ENCODE peak calls at places on chromosomes 13 and 19, in nine cellular contexts. One of them, this sample, is unnamed.

GRCh38 chr13:99062593-99062992 is 84.7 kb upstream of the DOCK9 start:
- DNase-seq in lung: no peak
- DNase-seq in IMR-90: peak; percentile 30
- DNase-seq in body of pancreas: no peak
- DNase-seq in heart left ventricle: peak; percentile 59
- DNase-seq in left ventricle myocardium inferior: peak; percentile 30
- DNase-seq in uterus: peak; percentile 57
- DNase-seq in naive thymus-derived CD4-positive, alpha-beta T cell: no peak
- DNase-seq in neural progenitor cell: no peak
- DNase-seq in this sample: no peak

GRCh38 chr19:48799358-48800300 is 11.2 kb downstream of the BCAT2 start:
- DNase-seq in heart left ventricle: no peak
- DNase-seq in body of pancreas: no peak
- DNase-seq in left ventricle myocardium inferior: no peak
- DNase-seq in IMR-90: no peak
- DNase-seq in naive thymus-derived CD4-positive, alpha-beta T cell: no peak
- DNase-seq in lung: no peak
- DNase-seq in neural progenitor cell: no peak
- DNase-seq in uterus: no peak
- DNase-seq in this sample: no peak

GRCh38 chr13:99335603-99336002 is 28.4 kb upstream of the GPR183 start:
- DNase-seq in left ventricle myocardium inferior: no peak
- DNase-seq in neural progenitor cell: no peak
- DNase-seq in heart left ventricle: no peak
- DNase-seq in naive thymus-derived CD4-positive, alpha-beta T cell: no peak
- DNase-seq in body of pancreas: no peak
- DNase-seq in lung: no peak
- DNase-seq in uterus: no peak
- DNase-seq in IMR-90: no peak
- DNase-seq in this sample: no peak

GRCh38 chr19:50244695-50245094 is 41.3 kb downstream of the MYH14 start:
- DNase-seq in lung: no peak
- DNase-seq in body of pancreas: no peak
- DNase-seq in heart left ventricle: no peak
- DNase-seq in neural progenitor cell: no peak
- DNase-seq in naive thymus-derived CD4-positive, alpha-beta T cell: no peak
- DNase-seq in left ventricle myocardium inferior: no peak
- DNase-seq in uterus: no peak
- DNase-seq in IMR-90: no peak
- DNase-seq in this sample: no peak

GRCh38 chr19:31300406-31300805 is 48.8 kb downstream of the TSHZ3 start:
- DNase-seq in neural progenitor cell: no peak
- DNase-seq in lung: no peak
- DNase-seq in body of pancreas: no peak
- DNase-seq in uterus: no peak
- DNase-seq in heart left ventricle: no peak
- DNase-seq in IMR-90: no peak
- DNase-seq in left ventricle myocardium inferior: no peak
- DNase-seq in naive thymus-derived CD4-positive, alpha-beta T cell: no peak
- DNase-seq in this sample: no peak

GRCh38 chr13:106145997-106146864 is 389.2 kb downstream of the EFNB2 start:
- DNase-seq in heart left ventricle: no peak
- DNase-seq in left ventricle myocardium inferior: no peak
- DNase-seq in neural progenitor cell: no peak
- DNase-seq in body of pancreas: no peak
- DNase-seq in naive thymus-derived CD4-positive, alpha-beta T cell: no peak
- DNase-seq in lung: peak; percentile 32
- DNase-seq in IMR-90: no peak
- DNase-seq in uterus: no peak
- DNase-seq in this sample: peak; percentile 77

GRCh38 chr13:60230593-60230992 is 66.9 kb upstream of the DIAPH3 start:
- DNase-seq in left ventricle myocardium inferior: no peak
- DNase-seq in IMR-90: peak; percentile 1
- DNase-seq in naive thymus-derived CD4-positive, alpha-beta T cell: no peak
- DNase-seq in uterus: no peak
- DNase-seq in lung: no peak
- DNase-seq in heart left ventricle: no peak
- DNase-seq in neural progenitor cell: no peak
- DNase-seq in body of pancreas: no peak
- DNase-seq in this sample: no peak

GRCh38 chr19:47107201-47107952 is 6.2 kb downstream of the ZC3H4 start:
- DNase-seq in neural progenitor cell: no peak
- DNase-seq in uterus: no peak
- DNase-seq in IMR-90: peak; percentile 45
- DNase-seq in body of pancreas: peak; percentile 44
- DNase-seq in lung: no peak
- DNase-seq in heart left ventricle: no peak
- DNase-seq in naive thymus-derived CD4-positive, alpha-beta T cell: peak; percentile 20
- DNase-seq in left ventricle myocardium inferior: no peak
- DNase-seq in this sample: peak; percentile 89

GRCh38 chr19:12987190-12987589 is 8.1 kb upstream of the NFIX start:
- DNase-seq in lung: no peak
- DNase-seq in IMR-90: no peak
- DNase-seq in naive thymus-derived CD4-positive, alpha-beta T cell: no peak
- DNase-seq in uterus: no peak
- DNase-seq in body of pancreas: no peak
- DNase-seq in left ventricle myocardium inferior: no peak
- DNase-seq in neural progenitor cell: no peak
- DNase-seq in heart left ventricle: no peak
- DNase-seq in this sample: no peak

GRCh38 chr13:37811441-37811840 is 58.1 kb downstream of the TRPC4 start:
- DNase-seq in neural progenitor cell: no peak
- DNase-seq in uterus: no peak
- DNase-seq in lung: no peak
- DNase-seq in IMR-90: peak; percentile 7
- DNase-seq in left ventricle myocardium inferior: no peak
- DNase-seq in naive thymus-derived CD4-positive, alpha-beta T cell: no peak
- DNase-seq in body of pancreas: no peak
- DNase-seq in heart left ventricle: no peak
- DNase-seq in this sample: no peak

DNA sequence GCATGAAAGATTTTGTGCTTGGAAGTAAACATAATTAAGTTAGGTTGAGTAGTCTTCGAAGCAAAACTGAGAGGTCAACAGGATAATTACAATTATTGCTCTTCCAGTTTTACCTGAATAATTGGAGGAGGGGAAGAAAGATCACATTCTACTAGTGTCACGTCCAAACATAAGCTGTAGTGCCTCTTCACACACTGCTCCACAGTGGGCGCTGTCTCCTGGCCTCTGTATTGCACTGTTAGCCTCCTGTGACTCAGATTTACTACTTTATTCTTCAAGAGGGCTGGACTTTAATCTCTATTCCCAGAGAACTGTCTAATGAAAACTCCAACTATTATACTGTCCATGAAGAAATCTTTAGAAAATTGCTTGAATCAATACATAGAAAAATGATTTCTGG is 62.9 kb downstream of the TRPC4 start:
- DNase-seq in uterus: no peak
- DNase-seq in lung: no peak
- DNase-seq in heart left ventricle: no peak
- DNase-seq in neural progenitor cell: no peak
- DNase-seq in naive thymus-derived CD4-positive, alpha-beta T cell: no peak
- DNase-seq in left ventricle myocardium inferior: no peak
- DNase-seq in IMR-90: no peak
- DNase-seq in body of pancreas: no peak
- DNase-seq in this sample: peak; percentile 2
- H3K4me1 ChIP-seq in uterus: no peaks in the 10 kb centered on the region
- H3K4me1 ChIP-seq in lung: no peaks in the 10 kb centered on the region
- H3K4me1 ChIP-seq in heart left ventricle: no peaks in the 10 kb centered on the region
- H3K4me1 ChIP-seq in neural progenitor cell: no peaks in the 10 kb centered on the region
- H3K4me1 ChIP-seq in naive thymus-derived CD4-positive, alpha-beta T cell: no peaks in the 10 kb centered on the region
- H3K4me1 ChIP-seq in left ventricle myocardium inferior: no peaks in the 10 kb centered on the region
- H3K4me1 ChIP-seq in IMR-90: peaks cover 2% of the 10 kb centered on the region
- H3K4me1 ChIP-seq in body of pancreas: no peaks in the 10 kb centered on the region
- H3K4me1 ChIP-seq in this sample: no peaks in the 10 kb centered on the region

GRCh38 chr19:1270168-1270853 is 1.2 kb downstream of the CIRBP start:
- DNase-seq in naive thymus-derived CD4-positive, alpha-beta T cell: no peak
- DNase-seq in neural progenitor cell: no peak
- DNase-seq in IMR-90: no peak
- DNase-seq in heart left ventricle: no peak
- DNase-seq in left ventricle myocardium inferior: no peak
- DNase-seq in lung: no peak
- DNase-seq in uterus: no peak
- DNase-seq in body of pancreas: peak; percentile 58
- DNase-seq in this sample: peak; percentile 48

GRCh38 chr19:1272423-1273262 is 2.7 kb upstream of the FAM174C start:
- DNase-seq in left ventricle myocardium inferior: no peak
- DNase-seq in heart left ventricle: no peak
- DNase-seq in uterus: no peak
- DNase-seq in IMR-90: no peak
- DNase-seq in naive thymus-derived CD4-positive, alpha-beta T cell: no peak
- DNase-seq in lung: no peak
- DNase-seq in body of pancreas: no peak
- DNase-seq in neural progenitor cell: no peak
- DNase-seq in this sample: no peak

GRCh38 chr19:1273263-1274041 is 1.9 kb upstream of the FAM174C start:
- DNase-seq in left ventricle myocardium inferior: no peak
- DNase-seq in naive thymus-derived CD4-positive, alpha-beta T cell: no peak
- DNase-seq in body of pancreas: peak; percentile 20
- DNase-seq in neural progenitor cell: no peak
- DNase-seq in heart left ventricle: no peak
- DNase-seq in lung: no peak
- DNase-seq in uterus: no peak
- DNase-seq in IMR-90: no peak
- DNase-seq in this sample: no peak

GRCh38 chr19:1270854-1271527 is 1.9 kb downstream of the CIRBP start:
- DNase-seq in left ventricle myocardium inferior: no peak
- DNase-seq in uterus: no peak
- DNase-seq in IMR-90: no peak
- DNase-seq in neural progenitor cell: no peak
- DNase-seq in lung: no peak
- DNase-seq in naive thymus-derived CD4-positive, alpha-beta T cell: no peak
- DNase-seq in heart left ventricle: no peak
- DNase-seq in body of pancreas: peak; percentile 46
- DNase-seq in this sample: no peak

DNA sequence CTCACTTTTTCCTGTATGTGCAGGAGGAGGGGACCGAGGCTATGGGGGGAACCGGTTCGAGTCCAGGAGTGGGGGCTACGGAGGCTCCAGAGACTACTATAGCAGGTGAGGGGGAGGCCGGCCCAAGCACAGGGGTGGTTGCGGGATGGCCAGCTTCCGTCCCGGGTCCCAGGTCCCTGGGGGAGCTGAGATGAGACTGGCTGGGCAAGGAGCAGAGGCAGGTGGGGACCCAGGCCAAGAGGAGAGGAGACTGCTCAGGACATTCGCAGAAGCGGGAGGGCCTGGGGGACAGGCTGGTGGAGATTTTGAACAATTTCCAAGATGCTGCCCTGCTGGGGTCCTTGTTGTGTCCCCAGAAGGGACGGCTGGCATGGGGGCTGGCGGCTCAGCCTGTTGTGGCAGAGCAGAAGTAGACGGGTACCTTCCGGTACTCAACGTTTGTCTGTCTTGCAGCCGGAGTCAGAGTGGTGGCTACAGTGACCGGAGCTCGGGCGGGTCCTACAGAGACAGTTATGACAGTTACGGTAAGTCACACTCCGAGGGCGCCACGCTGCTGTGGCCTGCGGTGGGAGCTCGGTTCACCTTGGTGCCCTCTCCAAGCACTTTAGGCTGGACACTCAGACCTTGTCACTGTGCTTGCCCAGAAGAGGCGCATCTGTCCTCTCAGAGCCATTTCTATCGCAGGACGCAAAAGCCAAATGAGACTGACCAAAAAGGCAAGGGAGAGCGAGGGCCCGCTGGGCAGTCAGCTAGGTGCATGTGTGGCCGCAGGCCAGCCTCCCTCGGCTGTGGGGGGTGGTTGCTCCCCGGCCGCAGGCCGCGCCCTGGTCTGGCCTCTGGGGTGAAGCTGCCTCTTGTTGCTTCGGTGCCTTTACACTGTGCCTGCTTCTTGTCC is 2.6 kb downstream of the CIRBP start:
- DNase-seq in uterus: peak; percentile 43
- DNase-seq in left ventricle myocardium inferior: no peak
- DNase-seq in naive thymus-derived CD4-positive, alpha-beta T cell: no peak
- DNase-seq in heart left ventricle: peak; percentile 43
- DNase-seq in body of pancreas: peak; percentile 32
- DNase-seq in lung: no peak
- DNase-seq in neural progenitor cell: no peak
- DNase-seq in IMR-90: no peak
- DNase-seq in this sample: no peak
- H3K4me3 ChIP-seq in uterus: peak overlapping the region; percentile 48
- H3K4me3 ChIP-seq in left ventricle myocardium inferior: peak overlapping the region; percentile 86
- H3K4me3 ChIP-seq in naive thymus-derived CD4-positive, alpha-beta T cell: peak overlapping the region; percentile 76
- H3K4me3 ChIP-seq in heart left ventricle: peak overlapping the region; percentile 64
- H3K4me3 ChIP-seq in body of pancreas: no peak overlapping the region
- H3K4me3 ChIP-seq in lung: no peak overlapping the region
- H3K4me3 ChIP-seq in neural progenitor cell: no peak overlapping the region
- H3K4me3 ChIP-seq in IMR-90: no peak overlapping the region
- H3K4me3 ChIP-seq in this sample: no peak overlapping the region

GRCh38 chr19:41299755-41300089 is 10.2 kb upstream of the CCDC97 start:
- DNase-seq in IMR-90: peak; percentile 92
- DNase-seq in left ventricle myocardium inferior: peak; percentile 75
- DNase-seq in naive thymus-derived CD4-positive, alpha-beta T cell: peak; percentile 48
- DNase-seq in uterus: peak; percentile 51
- DNase-seq in body of pancreas: peak; percentile 48
- DNase-seq in neural progenitor cell: no peak
- DNase-seq in lung: peak; percentile 71
- DNase-seq in heart left ventricle: peak; percentile 79
- DNase-seq in this sample: no peak

GRCh38 chr19:41299046-41299754 is 10.8 kb upstream of the CCDC97 start:
- DNase-seq in left ventricle myocardium inferior: peak; percentile 55
- DNase-seq in neural progenitor cell: no peak
- DNase-seq in naive thymus-derived CD4-positive, alpha-beta T cell: no peak
- DNase-seq in uterus: no peak
- DNase-seq in heart left ventricle: peak; percentile 45
- DNase-seq in lung: no peak
- DNase-seq in body of pancreas: peak; percentile 42
- DNase-seq in IMR-90: no peak
- DNase-seq in this sample: no peak

GRCh38 chr19:41296323-41296935 is 13.5 kb upstream of the CCDC97 start:
- DNase-seq in neural progenitor cell: no peak
- DNase-seq in naive thymus-derived CD4-positive, alpha-beta T cell: no peak
- DNase-seq in lung: no peak
- DNase-seq in body of pancreas: no peak
- DNase-seq in uterus: no peak
- DNase-seq in heart left ventricle: no peak
- DNase-seq in IMR-90: no peak
- DNase-seq in left ventricle myocardium inferior: no peak
- DNase-seq in this sample: no peak

GRCh38 chr19:41297628-41298326 is 12.2 kb upstream of the CCDC97 start:
- DNase-seq in IMR-90: no peak
- DNase-seq in lung: no peak
- DNase-seq in heart left ventricle: no peak
- DNase-seq in naive thymus-derived CD4-positive, alpha-beta T cell: no peak
- DNase-seq in uterus: no peak
- DNase-seq in left ventricle myocardium inferior: no peak
- DNase-seq in neural progenitor cell: no peak
- DNase-seq in body of pancreas: peak; percentile 34
- DNase-seq in this sample: peak; percentile 44

GRCh38 chr19:41298327-41298964 is 11.5 kb upstream of the CCDC97 start:
- DNase-seq in lung: peak; percentile 76
- DNase-seq in neural progenitor cell: no peak
- DNase-seq in uterus: no peak
- DNase-seq in heart left ventricle: peak; percentile 86
- DNase-seq in body of pancreas: peak; percentile 67
- DNase-seq in left ventricle myocardium inferior: peak; percentile 79
- DNase-seq in naive thymus-derived CD4-positive, alpha-beta T cell: no peak
- DNase-seq in IMR-90: peak; percentile 82
- DNase-seq in this sample: peak; percentile 30
- H3K27ac ChIP-seq in lung: peak overlapping the region; percentile 93
- H3K27ac ChIP-seq in neural progenitor cell: no peak overlapping the region
- H3K27ac ChIP-seq in uterus: peak overlapping the region; percentile 69
- H3K27ac ChIP-seq in heart left ventricle: peak overlapping the region; percentile 90
- H3K27ac ChIP-seq in body of pancreas: peak overlapping the region; percentile 14
- H3K27ac ChIP-seq in left ventricle myocardium inferior: peak overlapping the region; percentile 86
- H3K27ac ChIP-seq in naive thymus-derived CD4-positive, alpha-beta T cell: peak overlapping the region; percentile 74
- H3K27ac ChIP-seq in IMR-90: no peak overlapping the region
- H3K27ac ChIP-seq in this sample: peak overlapping the region; percentile 96

GRCh38 chr19:56972291-56972914 is 131.9 kb upstream of the PEG3 start:
- DNase-seq in body of pancreas: no peak
- DNase-seq in IMR-90: no peak
- DNase-seq in left ventricle myocardium inferior: no peak
- DNase-seq in naive thymus-derived CD4-positive, alpha-beta T cell: no peak
- DNase-seq in heart left ventricle: no peak
- DNase-seq in lung: no peak
- DNase-seq in neural progenitor cell: no peak
- DNase-seq in uterus: peak; percentile 62
- DNase-seq in this sample: no peak
- H3K4me1 ChIP-seq in body of pancreas: no peaks in the 10 kb centered on the region
- H3K4me1 ChIP-seq in IMR-90: no peaks in the 10 kb centered on the region
- H3K4me1 ChIP-seq in left ventricle myocardium inferior: no peaks in the 10 kb centered on the region
- H3K4me1 ChIP-seq in naive thymus-derived CD4-positive, alpha-beta T cell: no peaks in the 10 kb centered on the region
- H3K4me1 ChIP-seq in heart left ventricle: no peaks in the 10 kb centered on the region
- H3K4me1 ChIP-seq in lung: no peaks in the 10 kb centered on the region
- H3K4me1 ChIP-seq in neural progenitor cell: no peaks in the 10 kb centered on the region
- H3K4me1 ChIP-seq in uterus: peaks cover 9% of the 10 kb centered on the region
- H3K4me1 ChIP-seq in this sample: no peaks in the 10 kb centered on the region

This sample was measured in small intestine.